ENCODE peak calls at places on chromosomes 5 and 9, in nine cellular contexts. J is fibroblast of pulmonary artery, H is ascending aorta, P is cardiac fibroblast, Q is AG09309, Z is right atrium auricular region, X is endothelial cell, R is GM12865, E is neural progenitor cell. G is an unnamed sample.

GRCh38 chr5:105593011-105593760 is 2030.6 kb upstream of the NUDT12 start:
- DNase-seq in J (no peak), H (no peak), P (no peak), Q (no peak), Z (no peak), X (no peak), R (no peak), E (no peak), G (no peak)

GRCh38 chr5:72137826-72138409 is 30.6 kb downstream of the MAP1B start:
- DNase-seq in J (no peak), H (no peak), P (no peak), Q (no peak), Z (no peak), X (no peak), R (peak), E (no peak), G (no peak)

GRCh38 chr9:135524130-135524861 is 3.1 kb downstream of the LCN1 start:
- DNase-seq in J (peak), H (no peak), P (peak), Q (no peak), Z (no peak), X (no peak), R (no peak), E (no peak), G (no peak)

GRCh38 chr5:53642006-53642405 is 81.6 kb downstream of the NDUFS4 start:
- DNase-seq in J (peak), H (no peak), P (peak), Q (peak), Z (no peak), X (no peak), R (no peak), E (peak), G (no peak)

GRCh38 chr5:178785999-178786398 is 55.5 kb upstream of the ZNF354A start:
- DNase-seq in J (peak), H (no peak), P (peak), Q (peak), Z (no peak), X (no peak), R (no peak), E (no peak), G (no peak)

GRCh38 chr5:33595303-33595702 is 154.5 kb downstream of the TARS1 start:
- DNase-seq in J (no peak), H (no peak), P (no peak), Q (no peak), Z (no peak), X (no peak), R (no peak), E (peak), G (no peak)

GRCh38 chr9:114235113-114235589 is 79.8 kb downstream of the COL27A1 start:
- DNase-seq in J (no peak), H (no peak), P (no peak), Q (no peak), Z (no peak), X (no peak), R (no peak), E (peak), G (no peak)

GRCh38 chr5:171953860-171954701 is 52.4 kb downstream of the FBXW11 start:
- DNase-seq in J (peak), H (no peak), P (peak), Q (no peak), Z (no peak), X (no peak), R (no peak), E (no peak), G (no peak)

GRCh38 chr5:98827161-98827560 is 53.7 kb downstream of the RGMB start:
- DNase-seq in J (peak), H (no peak), P (peak), Q (no peak), Z (no peak), X (peak), R (peak), E (peak), G (peak)

GRCh38 chr5:72166070-72166979 is 59.0 kb downstream of the MAP1B start:
- DNase-seq in J (peak), H (no peak), P (peak), Q (no peak), Z (no peak), X (peak), R (no peak), E (peak), G (no peak)

GRCh38 chr5:149820536-149821503 is 90.7 kb downstream of the PPARGC1B start:
- DNase-seq in J (no peak), H (no peak), P (no peak), Q (no peak), Z (no peak), X (no peak), R (no peak), E (no peak), G (no peak)

GRCh38 chr5:104652271-104652861 is 1089.8 kb upstream of the NUDT12 start:
- DNase-seq in J (no peak), H (no peak), P (no peak), Q (no peak), Z (no peak), X (no peak), R (no peak), E (peak), G (no peak)

GRCh38 chr9:78029601-78030552 is 1.7 kb downstream of the GNAQ start:
- DNase-seq in J (peak), H (no peak), P (peak), Q (no peak), Z (no peak), X (no peak), R (no peak), E (peak), G (no peak)

GRCh38 chr9:4435197-4435596 is 55.1 kb upstream of the SLC1A1 start:
- DNase-seq in J (peak), H (no peak), P (peak), Q (peak), Z (no peak), X (no peak), R (no peak), E (no peak), G (peak)

GRCh38 chr5:122262107-122262506 is 49.9 kb upstream of the SNCAIP start:
- DNase-seq in J (peak), H (no peak), P (peak), Q (no peak), Z (no peak), X (no peak), R (no peak), E (no peak), G (no peak)

GRCh38 chr9:121839726-121840500 is 188.5 kb downstream of the DAB2IP start:
- DNase-seq in J (no peak), H (no peak), P (no peak), Q (no peak), Z (no peak), X (no peak), R (peak), E (no peak), G (no peak)

GRCh38 chr9:120866651-120867050 is 10.3 kb downstream of the PHF19 start:
- DNase-seq in J (no peak), H (no peak), P (no peak), Q (no peak), Z (no peak), X (no peak), R (no peak), E (no peak), G (no peak)

GRCh38 chr5:120942551-120942950 is 478.5 kb downstream of the PRR16 start:
- DNase-seq in J (peak), H (no peak), P (peak), Q (no peak), Z (no peak), X (no peak), R (no peak), E (no peak), G (no peak)

GRCh38 chr5:138339086-138339456 is 1.0 kb downstream of the FAM53C start:
- DNase-seq in J (peak), H (no peak), P (peak), Q (no peak), Z (no peak), X (peak), R (no peak), E (peak), G (no peak)

GRCh38 chr5:61139094-61139873 is 23.0 kb downstream of the SMIM15 start:
- DNase-seq in J (peak), H (no peak), P (peak), Q (no peak), Z (no peak), X (no peak), R (no peak), E (no peak), G (no peak)
- TF ChIP-seq CTCF in J (peak), H (no peak), P (peak), Q (peak), Z (no peak), X (no peak), R (peak), E (peak), G (peak)

DNA sequence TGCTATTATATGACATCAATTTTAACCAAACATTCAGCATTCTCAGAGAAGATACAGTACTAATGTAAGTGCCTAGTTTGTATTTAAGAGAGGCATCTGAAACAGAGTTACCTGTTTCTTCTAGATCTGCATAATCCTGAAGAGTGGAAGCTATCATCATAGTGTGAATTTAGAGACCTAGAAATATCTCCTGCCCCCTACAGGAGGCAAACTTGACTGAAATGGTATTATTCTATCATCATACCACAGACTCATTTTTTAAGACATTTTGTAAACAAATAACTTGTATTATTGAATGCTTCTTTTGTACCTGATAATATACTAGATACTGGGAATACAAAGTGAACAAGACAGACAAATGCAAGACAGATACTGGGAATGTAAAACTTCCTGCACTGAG is 216.8 kb upstream of the RPS23 start:
- DNase-seq in J (peak), H (no peak), P (peak), Q (no peak), Z (no peak), X (no peak), R (no peak), E (no peak), G (no peak)
- TF ChIP-seq CTCF in J (peak), H (no peak), P (no peak), Q (no peak), Z (no peak), X (peak), R (peak), E (peak), G (peak)

GRCh38 chr9:129944501-129945116 is 98.4 kb downstream of the FNBP1 start:
- DNase-seq in J (no peak), H (no peak), P (no peak), Q (no peak), Z (peak), X (no peak), R (no peak), E (no peak), G (no peak)
- TF ChIP-seq CTCF in J (no peak), H (no peak), P (no peak), Q (no peak), Z (no peak), X (no peak), R (no peak), E (no peak), G (no peak)

GRCh38 chr9:71683598-71684235 is 84.6 kb downstream of the CEMIP2 start:
- DNase-seq in J (peak), H (no peak), P (peak), Q (no peak), Z (peak), X (no peak), R (no peak), E (peak), G (no peak)
- TF ChIP-seq CTCF in J (peak), H (no peak), P (peak), Q (peak), Z (no peak), X (no peak), R (no peak), E (peak), G (peak)

GRCh38 chr9:36974731-36975130 is 59.3 kb downstream of the PAX5 start:
- DNase-seq in J (no peak), H (no peak), P (no peak), Q (no peak), Z (no peak), X (no peak), R (no peak), E (no peak), G (no peak)
- TF ChIP-seq CTCF in J (peak), H (no peak), P (peak), Q (peak), Z (no peak), X (no peak), R (no peak), E (peak), G (no peak)

DNA sequence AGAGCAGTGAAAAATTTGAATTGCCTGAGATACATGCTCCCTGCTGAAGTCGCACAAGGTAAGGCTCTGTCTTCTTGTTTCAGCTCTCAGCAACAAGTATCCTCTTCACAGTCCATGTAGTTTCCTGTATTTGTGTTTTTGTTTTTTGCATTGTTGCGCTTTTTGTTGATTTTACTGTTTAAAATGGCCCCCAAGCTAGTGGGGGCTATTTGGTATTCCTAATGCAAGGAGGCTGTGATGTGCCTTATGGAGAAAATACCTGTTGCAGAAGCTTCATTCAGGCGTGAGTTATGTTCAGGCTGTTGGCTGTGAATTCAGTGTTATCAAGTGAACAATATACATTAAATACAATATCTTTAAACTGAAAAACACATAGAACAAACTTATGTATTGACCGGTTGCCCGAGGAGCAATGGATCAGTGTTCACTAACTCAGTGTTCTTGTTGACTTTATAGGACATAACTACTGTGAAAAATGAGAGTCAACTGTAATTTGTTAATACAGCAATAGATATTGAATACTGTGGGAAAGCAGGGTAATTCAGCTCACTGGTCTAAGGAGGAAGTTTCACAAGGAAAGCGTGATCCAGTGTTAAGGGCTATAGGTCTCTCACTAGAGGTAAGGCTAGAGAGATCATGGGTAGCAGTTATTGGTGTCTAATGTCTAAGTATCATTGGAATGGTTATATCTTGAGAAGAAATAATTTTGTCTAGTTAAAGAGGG is 150.5 kb downstream of the GCNT1 start:
- DNase-seq in J (no peak), H (no peak), P (no peak), Q (no peak), Z (no peak), X (no peak), R (no peak), E (no peak), G (no peak)
- TF ChIP-seq CTCF in J (no peak), H (no peak), P (no peak), Q (no peak), Z (no peak), X (no peak), R (no peak), E (no peak), G (no peak)

GRCh38 chr9:96395964-96396363 is 12.5 kb upstream of the SLC35D2 start:
- DNase-seq in J (no peak), H (no peak), P (no peak), Q (no peak), Z (no peak), X (no peak), R (no peak), E (peak), G (no peak)

GRCh38 chr9:96400132-96400910 is 16.8 kb upstream of the SLC35D2 start:
- DNase-seq in J (no peak), H (no peak), P (no peak), Q (no peak), Z (no peak), X (no peak), R (no peak), E (no peak), G (no peak)

GRCh38 chr9:96394832-96395496 is 11.5 kb upstream of the SLC35D2 start:
- DNase-seq in J (no peak), H (no peak), P (no peak), Q (no peak), Z (no peak), X (no peak), R (no peak), E (no peak), G (no peak)

GRCh38 chr9:96399335-96399633 is 15.8 kb upstream of the SLC35D2 start:
- DNase-seq in J (no peak), H (no peak), P (no peak), Q (no peak), Z (no peak), X (no peak), R (no peak), E (no peak), G (no peak)

DNA sequence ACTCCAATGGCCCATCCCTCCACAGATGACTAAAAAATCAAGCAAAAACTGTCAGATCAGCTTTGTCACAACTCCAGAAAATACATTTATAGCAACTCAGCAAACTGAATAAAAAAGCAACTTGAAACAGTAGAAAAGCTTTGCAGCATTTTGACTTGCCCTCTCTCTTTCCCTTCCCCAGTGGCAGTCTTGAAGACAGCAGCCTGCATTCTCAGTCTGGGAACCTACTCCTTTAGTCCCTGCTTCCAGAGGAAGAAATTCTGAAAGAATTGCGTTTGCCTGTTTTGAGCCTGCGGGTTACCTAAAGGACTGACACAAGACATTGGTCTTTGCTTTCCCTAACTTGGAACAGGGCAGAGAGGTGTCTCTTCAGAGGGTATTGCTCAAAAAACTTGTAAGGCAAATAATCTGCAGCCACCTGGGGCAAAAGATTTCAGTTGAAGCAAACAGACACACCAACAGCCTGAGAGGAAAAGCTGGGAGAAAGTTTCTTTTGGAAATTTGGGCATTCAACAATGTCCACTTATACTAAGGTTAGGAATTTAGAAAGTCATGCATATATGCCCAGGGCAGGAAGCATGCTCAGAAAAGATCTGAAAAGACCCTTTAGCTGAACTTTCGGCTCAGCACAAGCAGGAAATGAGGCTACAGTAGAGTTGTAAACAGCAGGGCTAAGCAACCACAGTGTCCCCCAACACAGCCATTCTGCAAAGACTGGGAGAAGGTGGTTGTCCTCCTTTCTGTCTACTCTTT is 15.2 kb upstream of the SLC35D2 start:
- DNase-seq in J (no peak), H (no peak), P (no peak), Q (no peak), Z (no peak), X (no peak), R (peak), E (no peak), G (no peak)
- TF ChIP-seq CTCF in J (no peak), H (no peak), P (no peak), Q (no peak), Z (no peak), X (no peak), R (peak), E (no peak), G (no peak)

DNA sequence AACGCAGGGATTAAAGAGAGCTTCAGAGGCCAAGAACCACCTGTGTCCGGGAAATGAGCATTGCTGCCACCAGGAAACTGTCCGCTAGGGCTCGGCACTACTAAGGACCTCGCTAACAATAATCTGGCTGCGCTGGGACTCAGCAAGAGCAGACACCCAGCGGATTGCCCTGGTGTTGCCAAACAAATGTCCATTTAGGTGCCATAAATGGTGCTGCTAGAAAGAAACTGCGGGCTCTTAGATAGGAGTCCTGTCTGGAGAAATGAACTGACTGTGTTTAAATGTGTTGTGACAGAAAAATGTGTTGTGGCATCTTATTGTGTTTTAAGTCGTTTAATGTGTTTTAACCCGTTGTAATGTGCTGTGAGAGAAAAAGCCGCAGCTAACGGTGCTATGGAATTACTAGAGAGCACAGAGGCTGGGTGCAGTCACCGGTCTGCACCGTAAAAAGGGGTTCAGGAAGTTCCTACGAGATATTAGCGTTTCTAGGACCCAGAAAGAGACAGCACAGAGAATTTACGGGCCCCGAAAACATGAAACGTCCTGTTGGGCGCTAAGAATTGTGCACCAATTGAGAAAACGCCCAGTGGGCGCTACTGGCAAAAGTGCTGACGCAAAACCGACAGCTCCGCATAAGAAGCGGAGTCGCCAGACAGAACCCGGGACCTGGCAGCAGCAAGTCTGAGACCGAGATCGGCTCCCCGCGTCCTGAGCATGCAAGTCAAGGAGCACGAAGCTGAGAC is 90.6 kb downstream of the ANXA2R start:
- DNase-seq in J (peak), H (peak), P (peak), Q (peak), Z (peak), X (no peak), R (peak), E (no peak), G (no peak)
- TF ChIP-seq CTCF in J (peak), H (peak), P (peak), Q (peak), Z (no peak), X (no peak), R (peak), E (no peak), G (peak)